ENCODE peak calls at places on chromosomes 11 and 22, in seven cellular contexts. E, V, K, I, C, Q and L are unnamed samples.

GRCh38 chr11:46335858-46336600 is 11.2 kb upstream of the DGKZ start:
- DNase-seq in I (no peak), V (no peak), K (peak; percentile 55), C (no peak), Q (no peak), E (no peak), L (no peak)

GRCh38 chr11:15347969-15348734 is 233.4 kb downstream of the INSC start:
- DNase-seq in Q (no peak), C (no peak), E (no peak), I (no peak), V (no peak), K (no peak), L (no peak)

GRCh38 chr11:42625757-42626156 is 686.0 kb upstream of the API5 start:
- DNase-seq in I (no peak), C (no peak), V (no peak), E (no peak), K (no peak), Q (no peak), L (no peak)

GRCh38 chr11:47545298-47545697 is 7.6 kb downstream of the CELF1 start:
- DNase-seq in C (no peak), Q (no peak), I (no peak), K (no peak), V (no peak), E (no peak), L (no peak)

GRCh38 chr11:70483077-70483861 is 84.9 kb downstream of the CTTN start:
- DNase-seq in K (peak; percentile 71), I (no peak), Q (no peak), V (no peak), C (peak; percentile 39), E (no peak), L (peak; percentile 78)

GRCh38 chr11:59611570-59612565 is 3.7 kb downstream of the OSBP start:
- DNase-seq in C (peak; percentile 71), V (peak; percentile 5), K (no peak), E (no peak), I (no peak), Q (no peak), L (no peak)

GRCh38 chr11:73198677-73199076 is 19.4 kb upstream of the P2RY2 start:
- DNase-seq in K (peak; percentile 73), Q (no peak), C (no peak), E (no peak), I (peak; percentile 33), V (no peak), L (peak; percentile 12)

GRCh38 chr11:33703234-33703633 is 2.6 kb upstream of the C11orf91 start:
- DNase-seq in Q (no peak), K (no peak), V (no peak), C (no peak), E (no peak), I (no peak), L (no peak)

GRCh38 chr11:134940441-134941125 is 528.5 kb upstream of the B3GAT1 start:
- DNase-seq in C (no peak), Q (no peak), E (no peak), K (peak; percentile 66), I (no peak), V (no peak), L (no peak)

GRCh38 chr11:66569076-66569475 is 670 bp upstream of the CTSF start:
- DNase-seq in Q (no peak), E (no peak), K (no peak), V (no peak), I (no peak), C (no peak), L (no peak)

GRCh38 chr22:42434283-42434682 is 2.1 kb upstream of the NFAM1 start:
- DNase-seq in K (no peak), Q (no peak), C (no peak), E (no peak), V (no peak), I (no peak), L (no peak)
- TF ChIP-seq CTCF in K (no peak), Q (no peak), C (no peak), E (no peak), V (no peak), I (no peak), L (no peak)

GRCh38 chr11:63683133-63683991 is 2.1 kb downstream of the RTN3 start:
- DNase-seq in Q (no peak), V (no peak), E (no peak), K (no peak), I (no peak), C (no peak), L (no peak)

GRCh38 chr11:63686912-63687311 is 5.6 kb downstream of the RTN3 start:
- DNase-seq in Q (no peak), I (no peak), K (no peak), E (no peak), V (no peak), C (no peak), L (no peak)

GRCh38 chr11:63680842-63681207 is 475 bp upstream of the RTN3 start:
- DNase-seq in E (no peak), V (no peak), C (no peak), I (no peak), Q (no peak), K (no peak), L (no peak)

GRCh38 chr11:63682045-63682915 is 980 bp downstream of the RTN3 start:
- DNase-seq in C (no peak), Q (no peak), I (peak; percentile 44), V (no peak), K (peak; percentile 71), E (no peak), L (no peak)

GRCh38 chr11:63681208-63682044 is at the start of gene RTN3:
- DNase-seq in E (peak; percentile 99), K (peak; percentile 99), I (peak; percentile 99), C (peak; percentile 98), Q (peak; percentile 95), V (peak; percentile 82), L (peak; percentile 100)
- TF ChIP-seq CTCF in E (peak; percentile 12), K (no peak), I (no peak), C (no peak), Q (no peak), V (no peak), L (no peak)

GRCh38 chr11:75087319-75088055 is 9.2 kb downstream of the OR2AT4 start:
- DNase-seq in E (no peak), C (no peak), V (no peak), I (no peak), K (peak; percentile 66), Q (no peak), L (no peak)
- TF ChIP-seq CTCF in E (no peak), C (no peak), V (no peak), I (peak; percentile 55), K (peak; percentile 63), Q (peak; percentile 13), L (no peak)

GRCh38 chr11:9276571-9276970 is 11.4 kb upstream of the DENND5A start:
- DNase-seq in I (peak; percentile 18), C (no peak), K (peak; percentile 42), Q (no peak), E (peak; percentile 13), V (no peak), L (no peak)
- TF ChIP-seq CTCF in I (no peak), C (no peak), K (no peak), Q (no peak), E (no peak), V (no peak), L (no peak)

DNA sequence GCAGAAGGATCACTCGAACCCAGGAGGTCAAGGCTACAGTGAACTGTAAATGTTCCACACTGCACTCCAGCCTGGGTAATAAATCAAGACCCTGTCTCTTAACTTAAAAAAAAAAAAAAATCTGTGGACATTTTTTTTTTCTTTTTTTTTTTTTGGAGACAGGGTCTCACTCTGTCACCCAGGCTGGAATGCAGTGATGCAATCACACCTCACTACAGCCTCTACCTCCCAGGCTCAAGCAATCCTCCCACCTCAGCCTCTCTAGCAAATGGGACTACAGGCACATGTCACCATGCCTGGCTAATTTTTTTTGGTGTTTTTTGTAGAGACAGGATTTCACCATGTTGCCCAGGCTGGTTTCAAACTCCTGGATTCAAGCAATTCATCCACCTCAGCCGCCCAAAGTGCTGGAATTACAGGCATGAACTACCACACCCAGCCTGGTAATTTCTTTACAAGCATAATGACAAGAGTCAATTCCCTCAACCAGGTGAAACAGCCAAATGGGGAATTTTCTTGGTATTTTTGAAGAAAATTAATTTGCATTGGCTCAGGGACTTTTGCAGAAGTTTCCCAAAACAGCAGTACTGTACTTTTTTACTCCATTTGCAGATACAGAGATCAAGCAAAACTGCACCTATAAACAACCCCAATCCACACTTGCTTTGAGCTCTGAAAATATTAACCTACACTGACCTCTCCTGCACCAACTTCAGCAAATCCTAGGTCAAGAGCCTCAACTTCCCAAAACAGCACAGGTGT is 44.0 kb downstream of the MRTFA start:
- DNase-seq in C (no peak), I (no peak), V (no peak), Q (no peak), K (no peak), E (no peak), L (no peak)
- TF ChIP-seq CTCF in C (no peak), I (no peak), V (no peak), Q (no peak), K (no peak), E (no peak), L (no peak)

GRCh38 chr11:12680940-12681258 is 6.7 kb downstream of the TEAD1 start:
- DNase-seq in E (no peak), K (no peak), Q (no peak), C (no peak), I (no peak), V (no peak), L (no peak)

GRCh38 chr11:12682288-12682687 is 8.1 kb downstream of the TEAD1 start:
- DNase-seq in K (no peak), E (no peak), Q (no peak), C (no peak), I (no peak), V (no peak), L (no peak)

GRCh38 chr11:12680246-12680939 is 6.2 kb downstream of the TEAD1 start:
- DNase-seq in I (peak; percentile 96), C (peak; percentile 88), E (peak; percentile 89), K (peak; percentile 96), Q (peak; percentile 66), V (peak; percentile 60), L (peak; percentile 86)

GRCh38 chr11:12682730-12683500 is 8.7 kb downstream of the TEAD1 start:
- DNase-seq in E (no peak), I (no peak), C (no peak), V (no peak), K (no peak), Q (no peak), L (no peak)

DNA sequence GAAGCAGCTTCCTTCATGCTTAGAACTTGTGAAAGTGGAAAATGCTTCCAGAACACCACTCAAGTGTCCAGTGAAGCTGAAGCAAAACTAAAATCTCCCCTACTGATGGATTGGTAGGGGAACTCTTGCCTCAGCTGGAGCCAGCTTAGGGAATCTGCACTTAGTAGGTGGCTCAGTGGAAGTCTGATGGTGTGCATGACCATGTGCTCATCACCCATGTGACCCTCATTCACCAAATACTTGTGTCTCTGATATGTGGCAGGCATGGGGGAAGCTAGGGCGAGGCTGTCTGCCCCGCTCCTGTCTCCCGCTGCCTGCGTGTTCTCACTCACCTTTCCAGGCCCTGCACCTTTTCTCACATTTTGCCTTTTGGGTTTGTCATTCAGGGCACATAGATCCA is 7.2 kb downstream of the TEAD1 start:
- DNase-seq in C (no peak), E (no peak), Q (no peak), K (no peak), I (no peak), V (no peak), L (no peak)
- TF ChIP-seq CTCF in C (no peak), E (no peak), Q (no peak), K (no peak), I (no peak), V (no peak), L (no peak)